ENCODE peak calls at places on chromosomes 12 and 14, in eight cellular contexts. L is CD8-positive, alpha-beta memory T cell; W is astrocyte of the cerebellum; C is nucleus accumbens; R is T follicular helper cell; X is H9; M is NAMALWA; J is activated CD4-positive, alpha-beta memory T cell treated with anti-CD3 and anti-CD28 coated beads, Interleukin-2, amount 10 ng/mL, durations not matched to agents 7 days and 5 days. N is an unnamed sample.

GRCh38 chr12:76422154-76422877 is 74.1 kb upstream of the BBS10 start:
- DNase-seq in C (no peak), R (no peak), J (no peak), X (no peak), W (no peak), L (no peak), M (no peak), N (no peak)

GRCh38 chr12:11991604-11992003 is 79.1 kb upstream of the BCL2L14 start:
- DNase-seq in W (no peak), M (no peak), L (no peak), J (no peak), R (no peak), X (no peak), C (no peak), N (no peak)

GRCh38 chr14:79543966-79544365 is 667.3 kb downstream of the DIO2 start:
- DNase-seq in C (no peak), R (no peak), M (peak; percentile 11), L (no peak), J (no peak), W (peak; percentile 29), X (peak; percentile 47), N (peak; percentile 10)

GRCh38 chr14:67137744-67138371 is 51.4 kb upstream of the GARIN2 start:
- DNase-seq in M (peak; percentile 10), R (no peak), J (no peak), X (no peak), W (peak; percentile 9), C (no peak), L (no peak), N (peak; percentile 9)

GRCh38 chr12:3596703-3597472 is 105.9 kb downstream of the PRMT8 start:
- DNase-seq in X (no peak), W (no peak), R (no peak), L (no peak), J (no peak), M (no peak), C (no peak), N (no peak)

GRCh38 chr14:31278883-31279282 is 71.3 kb upstream of the HECTD1 start:
- DNase-seq in X (no peak), R (no peak), W (no peak), M (peak; percentile 41), J (no peak), C (no peak), L (no peak), N (no peak)

GRCh38 chr12:19978193-19978592 is 390.1 kb upstream of the PDE3A start:
- DNase-seq in X (no peak), M (no peak), L (no peak), C (no peak), J (no peak), W (peak; percentile 89), R (no peak), N (peak; percentile 48)

GRCh38 chr12:1533205-1533601 is 61.2 kb downstream of the FBXL14 start:
- DNase-seq in W (no peak), R (no peak), L (no peak), X (peak; percentile 17), C (no peak), J (peak; percentile 33), M (peak; percentile 84), N (no peak)

GRCh38 chr12:77152623-77153193 is 87.3 kb upstream of the E2F7 start:
- DNase-seq in W (peak; percentile 51), X (no peak), M (peak; percentile 9), J (no peak), R (no peak), L (no peak), C (no peak), N (peak; percentile 68)

GRCh38 chr12:42684171-42685071 is 94.9 kb upstream of the PRICKLE1 start:
- DNase-seq in M (no peak), X (no peak), R (no peak), W (no peak), L (no peak), C (no peak), J (no peak), N (no peak)

GRCh38 chr12:42564540-42564939 is 25.0 kb downstream of the PRICKLE1 start:
- DNase-seq in C (no peak), J (no peak), M (no peak), L (no peak), X (no peak), W (peak; percentile 48), R (no peak), N (no peak)

GRCh38 chr12:10783252-10783651 is 19.2 kb downstream of the TAS2R7 start:
- DNase-seq in W (no peak), M (no peak), J (no peak), R (no peak), L (no peak), X (no peak), C (no peak), N (no peak)

GRCh38 chr12:65524666-65525065 is 246.2 kb downstream of the MSRB3 start:
- DNase-seq in L (no peak), C (no peak), J (no peak), X (no peak), M (no peak), R (no peak), W (peak; percentile 72), N (peak; percentile 14)

GRCh38 chr12:11508699-11509098 is 113.3 kb upstream of the PRB2 start:
- DNase-seq in W (peak; percentile 47), J (no peak), X (peak; percentile 54), L (no peak), R (no peak), C (no peak), M (no peak), N (no peak)

GRCh38 chr14:73457050-73457934 is 1.1 kb downstream of the NUMB start:
- DNase-seq in J (no peak), R (no peak), X (peak; percentile 48), M (peak; percentile 30), W (no peak), C (no peak), L (peak; percentile 54), N (peak; percentile 43)

GRCh38 chr12:45644521-45644920 is 85.0 kb upstream of the ARID2 start:
- DNase-seq in M (peak; percentile 50), L (no peak), J (peak; percentile 18), C (no peak), X (no peak), W (no peak), R (no peak), N (peak; percentile 26)

GRCh38 chr12:45575823-45576448 is 153.6 kb upstream of the ARID2 start:
- DNase-seq in J (no peak), M (peak; percentile 17), C (no peak), W (no peak), X (no peak), R (no peak), L (no peak), N (no peak)

GRCh38 chr12:89768586-89769482 is 60.2 kb upstream of the ATP2B1 start:
- DNase-seq in C (no peak), W (peak; percentile 61), M (no peak), X (no peak), L (no peak), R (no peak), J (peak; percentile 19), N (no peak)

GRCh38 chr14:57189070-57189469 is 79.6 kb downstream of the EXOC5 start:
- DNase-seq in L (no peak), C (no peak), J (no peak), W (peak; percentile 13), R (no peak), M (peak; percentile 2), X (no peak), N (no peak)

GRCh38 chr14:29926701-29927595 is 699 bp downstream of the PRKD1 start:
- DNase-seq in C (peak; percentile 39), W (no peak), X (peak; percentile 53), R (no peak), L (no peak), M (no peak), J (no peak), N (peak; percentile 65)

N was measured in endothelial cell of umbilical vein.